ENCODE peak calls at places on chromosomes 1 and 21, in ten cellular contexts. E is AG10803, V is coronary artery, T is cardiac fibroblast, M is foreskin fibroblast, C is mucosa of descending colon, G is mammary epithelial cell, A is astrocyte, O is fibroblast of pulmonary artery, Z is suprapubic skin. I is an unnamed sample.

GRCh38 chr1:35642472-35642955 is 1.2 kb upstream of the PSMB2 start:
- DNase-seq in V (no peak), E (no peak), M (no peak), O (no peak), T (no peak), Z (no peak), G (no peak), C (no peak), A (no peak), I (no peak)

GRCh38 chr1:112673589-112674439 is 645 bp upstream of the MOV10 start:
- DNase-seq in A (peak), T (peak), G (peak), V (no peak), C (no peak), Z (no peak), O (peak), E (peak), M (peak), I (no peak)

GRCh38 chr1:59671066-59671952 is 143.4 kb upstream of the HOOK1 start:
- DNase-seq in A (no peak), V (no peak), T (no peak), E (no peak), C (no peak), O (no peak), Z (no peak), M (no peak), G (no peak), I (no peak)

GRCh38 chr21:35053356-35054096 is 4.4 kb upstream of the RUNX1 start:
- DNase-seq in A (peak), O (peak), G (no peak), C (no peak), Z (no peak), E (peak), T (peak), V (no peak), M (no peak), I (no peak)

GRCh38 chr1:32349211-32349708 is 13.0 kb downstream of the FAM229A start:
- DNase-seq in M (peak), E (peak), C (peak), T (peak), G (no peak), V (no peak), O (peak), Z (no peak), A (peak), I (no peak)

GRCh38 chr1:199336745-199337640 is 690.5 kb upstream of the NR5A2 start:
- DNase-seq in V (no peak), E (no peak), O (no peak), G (no peak), C (peak), A (no peak), Z (no peak), T (no peak), M (no peak), I (no peak)

GRCh38 chr1:243713470-243714186 is 136.4 kb downstream of the AKT3 start:
- DNase-seq in C (no peak), T (peak), A (peak), O (peak), V (no peak), E (peak), Z (no peak), M (no peak), G (no peak), I (peak)

GRCh38 chr1:247812637-247813036 is 11.3 kb downstream of the OR14A16 start:
- DNase-seq in C (no peak), A (no peak), G (no peak), Z (no peak), O (no peak), T (no peak), V (no peak), M (no peak), E (no peak), I (no peak)

GRCh38 chr1:188055921-188056505 is 1227.3 kb downstream of the PLA2G4A start:
- DNase-seq in V (no peak), M (no peak), T (peak), E (no peak), O (peak), C (no peak), A (peak), G (no peak), Z (no peak), I (no peak)

GRCh38 chr1:157776971-157777386 is at the start of gene FCRL2:
- DNase-seq in T (no peak), M (no peak), C (no peak), Z (no peak), E (no peak), G (no peak), A (no peak), O (no peak), V (no peak), I (no peak)

GRCh38 chr1:201766117-201766863 is 62.7 kb upstream of the IPO9 start:
- DNase-seq in V (no peak), T (peak), A (peak), G (peak), E (peak), C (no peak), Z (no peak), M (peak), O (peak), I (peak)

GRCh38 chr1:107620753-107621152 is 344.2 kb downstream of the VAV3 start:
- DNase-seq in C (no peak), V (no peak), O (no peak), E (no peak), G (no peak), T (no peak), M (no peak), A (no peak), Z (no peak), I (no peak)

GRCh38 chr1:231600461-231600976 is 26.1 kb upstream of the DISC1 start:
- DNase-seq in Z (no peak), T (peak), V (no peak), G (no peak), O (peak), C (no peak), M (peak), E (peak), A (no peak), I (no peak)

GRCh38 chr1:198669023-198669698 is 30.3 kb downstream of the PTPRC start:
- DNase-seq in Z (no peak), E (peak), T (peak), C (no peak), A (peak), V (no peak), O (peak), M (peak), G (peak), I (peak)

GRCh38 chr1:154937051-154937987 is 800 bp upstream of the PMVK start:
- DNase-seq in Z (peak), C (peak), T (peak), A (peak), M (peak), G (peak), O (peak), V (peak), E (peak), I (peak)

GRCh38 chr1:4963251-4963650 is 308.8 kb downstream of the AJAP1 start:
- DNase-seq in C (no peak), Z (no peak), A (peak), T (no peak), O (no peak), V (no peak), E (peak), G (no peak), M (no peak), I (no peak)

GRCh38 chr1:69657976-69658375 is 90.3 kb downstream of the LRRC7 start:
- DNase-seq in V (no peak), O (peak), A (no peak), Z (no peak), G (no peak), T (peak), E (no peak), C (no peak), M (no peak), I (no peak)

GRCh38 chr1:58592521-58593134 is 15.6 kb upstream of the TACSTD2 start:
- DNase-seq in C (no peak), O (peak), T (peak), E (peak), V (peak), A (peak), M (peak), Z (no peak), G (peak), I (peak)

GRCh38 chr1:221228594-221228993 is 349.4 kb downstream of the HLX start:
- DNase-seq in G (no peak), V (no peak), O (no peak), T (no peak), A (no peak), Z (no peak), M (no peak), C (no peak), E (no peak), I (no peak)

GRCh38 chr1:15426492-15427279 is 11.6 kb upstream of the CTRC start:
- DNase-seq in M (no peak), C (peak), Z (no peak), O (peak), V (no peak), E (no peak), A (peak), T (peak), G (no peak), I (no peak)
- TF ChIP-seq CTCF in M (no peak), C (peak), Z (no peak), O (peak), V (no peak), E (no peak), A (no peak), T (peak), G (no peak), I (no peak)

GRCh38 chr1:66929289-66929688 is 4.5 kb downstream of the MIER1 start:
- DNase-seq in O (no peak), E (no peak), G (no peak), V (no peak), T (no peak), A (no peak), C (no peak), Z (no peak), M (no peak), I (no peak)

GRCh38 chr1:66930823-66931174 is 6.0 kb downstream of the MIER1 start:
- DNase-seq in A (no peak), T (no peak), Z (no peak), O (no peak), E (no peak), V (no peak), M (no peak), C (no peak), G (no peak), I (no peak)

GRCh38 chr1:66931548-66932124 is 6.8 kb downstream of the MIER1 start:
- DNase-seq in O (no peak), Z (no peak), E (no peak), A (no peak), C (no peak), M (no peak), V (no peak), G (peak), T (no peak), I (no peak)

GRCh38 chr1:66929999-66930822 is 5.4 kb downstream of the MIER1 start:
- DNase-seq in T (peak), M (peak), G (peak), Z (peak), V (peak), E (peak), O (peak), A (peak), C (peak), I (no peak)

DNA sequence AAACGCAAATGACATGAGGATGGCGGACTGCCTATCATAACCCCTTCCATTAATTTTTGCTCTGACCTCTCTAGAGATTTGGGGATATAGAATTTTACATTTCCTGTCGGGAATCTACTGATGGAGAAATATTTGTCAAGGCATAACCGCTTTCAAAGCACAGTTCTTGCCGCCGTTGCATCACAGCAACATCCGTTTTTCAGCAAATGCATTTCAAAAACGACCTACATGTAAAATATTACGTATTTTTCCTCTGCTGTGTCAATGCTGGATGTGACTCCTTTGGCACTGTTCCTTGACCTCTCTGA is 4.9 kb downstream of the MIER1 start:
- DNase-seq in C (no peak), G (no peak), Z (no peak), V (no peak), T (no peak), E (no peak), O (no peak), A (no peak), M (no peak), I (no peak)
- H3K4me3 ChIP-seq in C (peak), G (peak), Z (peak), V (peak), T (peak), E (peak), O (peak), A (peak), M (peak), I (peak)

GRCh38 chr1:65444128-65444527 is 23.7 kb downstream of the LEPR start:
- DNase-seq in E (no peak), M (no peak), A (no peak), O (no peak), T (no peak), G (no peak), Z (no peak), V (no peak), C (no peak), I (no peak)

GRCh38 chr1:65445837-65446236 is 25.4 kb downstream of the LEPR start:
- DNase-seq in E (no peak), M (no peak), C (no peak), T (no peak), G (no peak), O (no peak), V (no peak), A (no peak), Z (no peak), I (no peak)

DNA sequence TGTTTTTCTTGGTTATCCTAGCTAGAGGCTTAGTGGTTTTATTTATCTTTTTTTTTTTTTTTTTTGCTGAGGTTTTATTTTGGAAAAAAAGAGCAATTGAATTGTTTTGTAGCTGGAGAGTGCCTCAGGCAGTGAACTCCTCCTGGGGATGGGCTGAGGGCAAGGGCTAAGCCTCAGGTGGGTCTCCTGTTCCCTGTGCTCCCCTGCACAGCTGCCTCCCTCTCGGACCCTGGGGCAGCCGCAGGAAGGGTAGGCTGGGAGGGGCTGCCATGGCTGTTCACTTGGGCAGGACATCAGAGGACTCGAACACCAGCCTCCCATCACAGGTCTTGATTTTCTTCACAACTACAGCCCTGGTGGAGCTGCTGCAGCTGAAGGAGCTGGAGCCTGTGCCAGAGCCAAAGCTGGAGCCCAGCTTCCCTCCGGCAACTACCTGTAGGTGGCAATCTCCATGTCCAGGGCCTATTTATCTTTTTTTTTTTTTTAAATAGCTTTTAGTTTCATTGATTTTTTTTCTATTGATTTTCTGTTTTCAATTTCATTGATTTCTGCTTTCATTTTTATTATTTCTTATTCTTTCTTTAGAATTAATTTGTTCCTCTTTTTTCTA is 28.9 kb downstream of the LEPR start:
- DNase-seq in O (no peak), E (no peak), A (no peak), G (no peak), C (no peak), M (no peak), V (no peak), Z (no peak), T (no peak), I (no peak)
- TF ChIP-seq CTCF in O (no peak), E (no peak), A (no peak), G (no peak), C (no peak), M (no peak), V (no peak), Z (no peak), T (no peak), I (no peak)

GRCh38 chr1:172381981-172382380 is 38.5 kb upstream of the C1orf105 start:
- DNase-seq in C (no peak), M (no peak), Z (no peak), A (no peak), V (no peak), O (no peak), E (no peak), G (no peak), T (no peak), I (no peak)
- H3K4me3 ChIP-seq in C (no peak), M (no peak), Z (no peak), A (no peak), V (no peak), O (no peak), E (no peak), G (no peak), T (no peak), I (no peak)

GRCh38 chr1:210239295-210240155 is 6.9 kb downstream of the SERTAD4 start:
- DNase-seq in C (no peak), A (peak), T (peak), O (peak), V (no peak), M (peak), E (peak), G (peak), Z (peak), I (peak)
- TF ChIP-seq CTCF in C (no peak), A (peak), T (peak), O (peak), V (no peak), M (peak), E (peak), G (peak), Z (peak), I (peak)